ENCODE peak calls at places on chromosomes 12 and 14, in five cellular contexts. A, U, P, E and Q are unnamed samples.

GRCh38 chr14:103543140-103543539 is 14.1 kb downstream of the TRMT61A start:
- DNase-seq in E (no peak), U (no peak), A (no peak), P (peak; percentile 45), Q (no peak)

GRCh38 chr12:113477171-113477841 is 5.6 kb upstream of the LHX5 start:
- DNase-seq in A (no peak), P (peak; percentile 29), U (no peak), E (no peak), Q (no peak)

GRCh38 chr12:76714415-76714814 is 49.5 kb upstream of the ZDHHC17 start:
- DNase-seq in U (no peak), E (no peak), P (no peak), A (no peak), Q (no peak)

GRCh38 chr14:90534091-90534837 is 137.4 kb downstream of the CALM1 start:
- DNase-seq in A (no peak), U (no peak), E (no peak), P (no peak), Q (no peak)

GRCh38 chr14:99821519-99822165 is 28.4 kb downstream of the EML1 start:
- DNase-seq in E (no peak), U (no peak), P (peak; percentile 41), A (no peak), Q (no peak)

GRCh38 chr12:19411234-19412221 is 27.8 kb upstream of the AEBP2 start:
- DNase-seq in A (no peak), P (no peak), E (no peak), U (no peak), Q (no peak)

GRCh38 chr12:131057211-131057721 is 103.6 kb downstream of the ADGRD1 start:
- DNase-seq in P (no peak), A (no peak), U (no peak), E (no peak), Q (no peak)

GRCh38 chr14:76768671-76769500 is 7.6 kb downstream of the VASH1 start:
- DNase-seq in U (no peak), A (no peak), E (no peak), P (no peak), Q (no peak)

GRCh38 chr12:122480753-122481152 is 20.0 kb downstream of the ZCCHC8 start:
- DNase-seq in E (no peak), U (no peak), P (no peak), A (no peak), Q (no peak)

GRCh38 chr12:68915055-68915454 is 17.9 kb downstream of the CPM start:
- DNase-seq in U (no peak), P (no peak), A (no peak), E (no peak), Q (no peak)

GRCh38 chr12:40215977-40216376 is 8.8 kb upstream of the LRRK2 start:
- DNase-seq in A (no peak), U (no peak), P (no peak), E (no peak), Q (no peak)

GRCh38 chr12:46384451-46385301 is 12.1 kb upstream of the SLC38A2 start:
- DNase-seq in A (no peak), U (no peak), E (no peak), P (no peak), Q (no peak)

GRCh38 chr14:73877790-73878189 is 8.9 kb upstream of the ZNF410 start:
- DNase-seq in A (no peak), E (no peak), P (no peak), U (no peak), Q (no peak)

GRCh38 chr12:76037130-76038105 is 5.8 kb upstream of the PHLDA1 start:
- DNase-seq in E (no peak), P (peak; percentile 59), U (peak; percentile 77), A (peak; percentile 58), Q (peak; percentile 34)

GRCh38 chr14:103190731-103191130 is 67.5 kb downstream of the TNFAIP2 start:
- DNase-seq in E (no peak), U (no peak), A (no peak), P (no peak), Q (no peak)

GRCh38 chr14:53842938-53843337 is 113.7 kb downstream of the BMP4 start:
- DNase-seq in E (no peak), U (peak; percentile 95), A (no peak), P (no peak), Q (no peak)

GRCh38 chr12:10025236-10025635 is 5.2 kb upstream of the CLEC9A start:
- DNase-seq in U (no peak), E (no peak), A (no peak), P (no peak), Q (no peak)

GRCh38 chr12:71871116-71871515 is 31.6 kb downstream of the TBC1D15 start:
- DNase-seq in A (no peak), U (no peak), E (no peak), P (no peak), Q (no peak)

GRCh38 chr12:80208081-80208480 is 108.7 kb downstream of the OTOGL start:
- DNase-seq in A (no peak), U (no peak), P (no peak), E (no peak), Q (no peak)

GRCh38 chr12:75656210-75656609 is 144.8 kb upstream of the KRR1 start:
- DNase-seq in P (no peak), A (no peak), U (no peak), E (no peak), Q (no peak)

GRCh38 chr12:2795291-2796186 is 769 bp downstream of the FKBP4 start:
- DNase-seq in U (peak; percentile 17), A (peak; percentile 87), E (no peak), P (peak; percentile 97), Q (no peak)

GRCh38 chr12:131571827-131572226 is 139.1 kb upstream of the SFSWAP start:
- DNase-seq in U (no peak), E (no peak), P (no peak), A (no peak), Q (no peak)

DNA sequence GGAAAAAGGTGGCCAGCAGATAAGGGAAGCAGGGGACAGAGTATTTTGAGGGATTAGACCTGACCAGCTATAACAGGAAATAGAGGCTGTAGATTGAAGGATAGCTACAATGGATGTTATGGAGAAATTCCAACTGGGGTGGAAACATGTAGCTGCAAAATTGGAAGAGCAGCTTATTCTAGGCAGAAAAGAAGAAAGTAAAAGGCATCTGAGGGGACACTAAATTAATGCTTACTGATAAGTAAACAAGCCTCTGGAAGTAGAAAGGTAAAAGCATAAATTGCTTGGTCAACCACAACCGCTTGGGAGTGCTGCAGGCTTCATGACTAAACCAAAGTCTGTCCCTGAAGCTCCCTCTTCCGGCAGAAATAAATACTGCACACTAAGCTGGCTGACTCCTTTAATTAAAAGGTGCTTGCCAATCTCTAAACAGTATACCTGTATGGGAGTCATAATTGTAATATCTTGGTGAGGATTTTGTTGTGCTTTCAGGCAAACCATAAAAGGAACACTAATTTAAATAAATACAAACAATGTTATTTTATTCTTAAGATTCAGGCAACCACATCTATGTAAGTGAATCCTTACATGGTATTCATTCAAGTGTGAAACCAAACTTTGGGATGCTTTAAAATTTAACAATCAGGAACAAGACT is 7.7 kb downstream of the UBC start:
- DNase-seq in U (peak; percentile 93), E (no peak), P (peak; percentile 80), A (peak; percentile 67), Q (peak; percentile 87)
- TF ChIP-seq REST in U (no peak), E (no peak), P (no peak), A (no peak), Q (no peak)

DNA sequence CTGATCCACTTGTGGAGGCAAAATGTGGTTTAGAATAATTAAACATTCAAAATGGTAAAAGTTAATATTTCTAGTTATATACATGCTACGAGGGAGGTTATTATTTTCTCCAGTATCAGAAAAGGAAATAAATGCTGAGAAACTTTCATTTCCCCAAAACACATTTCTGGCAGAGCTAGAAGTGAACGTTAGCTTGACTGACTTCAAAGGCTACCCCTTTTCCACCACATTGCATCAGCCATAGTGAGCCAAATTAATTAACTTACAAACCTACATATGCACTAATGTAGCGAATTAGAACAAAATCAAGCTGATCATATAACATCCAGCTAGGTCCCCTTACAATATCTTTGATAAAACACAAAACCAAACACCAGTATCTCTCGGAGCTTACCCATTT is 49.3 kb upstream of the RERGL start:
- DNase-seq in E (no peak), P (no peak), A (no peak), U (no peak), Q (no peak)
- TF ChIP-seq GABPA in E (no peak), P (no peak), A (no peak), U (no peak), Q (no peak)

DNA sequence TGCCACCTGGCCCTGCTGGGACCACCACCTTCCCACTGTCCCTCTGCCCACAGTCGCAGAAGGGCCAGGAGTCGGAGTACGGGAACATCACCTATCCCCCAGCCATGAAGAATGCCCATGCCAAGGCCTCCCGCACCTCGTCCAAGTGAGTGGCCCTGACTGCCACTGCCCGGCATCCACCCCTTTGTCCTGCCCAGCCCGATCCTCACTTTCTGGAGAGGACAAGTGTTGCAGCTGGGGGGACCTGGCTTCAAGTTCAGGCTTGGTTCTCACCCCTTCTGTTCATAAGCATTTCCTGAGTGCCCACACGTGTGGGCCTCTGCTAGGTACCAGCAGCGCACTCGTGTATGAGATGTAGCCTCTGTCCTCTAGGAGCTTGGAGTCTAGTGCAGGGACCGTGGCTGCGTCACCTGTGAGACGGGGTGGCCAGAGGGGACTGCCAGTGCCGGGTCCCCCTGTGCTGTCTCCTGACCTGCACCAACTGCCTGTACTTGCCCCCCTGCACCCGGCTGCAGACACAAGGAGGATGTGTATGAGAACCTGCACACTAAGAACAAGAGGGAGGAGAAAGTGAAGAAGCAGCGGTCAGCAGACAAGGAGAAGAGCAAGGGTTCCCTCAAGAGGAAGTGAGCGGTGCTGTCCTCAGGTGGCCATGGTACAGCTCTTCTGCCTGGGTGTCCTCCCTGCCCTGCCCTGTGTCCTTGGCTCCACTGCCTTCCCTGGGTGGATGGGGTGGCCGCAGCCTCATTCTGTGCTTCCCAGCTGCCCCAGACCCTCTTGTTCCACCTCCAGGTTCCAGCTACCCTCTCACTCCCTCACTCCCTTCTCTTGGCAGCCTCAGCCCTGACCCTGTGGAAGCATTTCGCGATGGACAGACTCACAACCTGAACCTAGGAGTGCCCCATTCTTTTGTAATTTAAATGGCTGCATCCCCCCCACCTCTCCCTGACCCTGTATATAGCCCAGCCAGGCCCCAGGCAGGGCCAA is 9.4 kb downstream of the PTPN6 start:
- DNase-seq in E (no peak), P (peak; percentile 38), A (no peak), U (no peak), Q (no peak)
- TF ChIP-seq REST in E (no peak), P (no peak), A (no peak), U (no peak), Q (no peak)

GRCh38 chr14:22871200-22871961 is at the start of gene LRP10:
- DNase-seq in A (peak; percentile 91), E (peak; percentile 80), U (peak; percentile 95), P (peak; percentile 93), Q (peak; percentile 78)

GRCh38 chr14:22870811-22871199 is 735 bp upstream of the LRP10 start:
- DNase-seq in P (no peak), E (peak; percentile 78), A (no peak), U (no peak), Q (no peak)

GRCh38 chr14:22871962-22872832 is 657 bp downstream of the LRP10 start:
- DNase-seq in P (peak; percentile 83), U (peak; percentile 84), A (peak; percentile 79), E (peak; percentile 86), Q (no peak)

GRCh38 chr14:22875003-22875747 is 3.6 kb downstream of the LRP10 start:
- DNase-seq in U (no peak), A (no peak), P (no peak), E (no peak), Q (no peak)

GRCh38 chr14:22872833-22873520 is 1.4 kb downstream of the LRP10 start:
- DNase-seq in A (no peak), E (no peak), P (no peak), U (no peak), Q (no peak)
- TF ChIP-seq GABPA in A (peak; percentile 9), E (no peak), P (no peak), U (no peak), Q (no peak)

GRCh38 chr12:92553389-92553788 is 149.4 kb upstream of the PLEKHG7 start:
- DNase-seq in P (no peak), A (no peak), E (no peak), U (no peak), Q (no peak)
- TF ChIP-seq REST in P (no peak), A (no peak), E (no peak), U (no peak), Q (no peak)